ENCODE peak calls at places on chromosomes 4 and X, in ten cellular contexts. One of them, this sample, is unnamed.

GRCh38 chr4:105520819-105521790 is 31.3 kb upstream of the ARHGEF38 start:
- DNase-seq in Panc1: peak
- DNase-seq in sigmoid colon: no peak
- DNase-seq in H1: no peak
- DNase-seq in upper lobe of left lung: no peak
- DNase-seq in HCT116: peak
- DNase-seq in GM23338: peak
- DNase-seq in SK-N-SH: peak
- DNase-seq in K562: peak
- DNase-seq in suprapubic skin: no peak
- DNase-seq in this sample: no peak

GRCh38 chr4:81919238-81919637 is 447.5 kb upstream of the RASGEF1B start:
- DNase-seq in Panc1: no peak
- DNase-seq in sigmoid colon: no peak
- DNase-seq in H1: no peak
- DNase-seq in upper lobe of left lung: no peak
- DNase-seq in HCT116: peak
- DNase-seq in GM23338: peak
- DNase-seq in SK-N-SH: peak
- DNase-seq in K562: peak
- DNase-seq in suprapubic skin: no peak
- DNase-seq in this sample: no peak

GRCh38 chr4:24794111-24794860 is 1.1 kb upstream of the SOD3 start:
- DNase-seq in Panc1: no peak
- DNase-seq in sigmoid colon: peak
- DNase-seq in H1: no peak
- DNase-seq in upper lobe of left lung: no peak
- DNase-seq in HCT116: no peak
- DNase-seq in GM23338: no peak
- DNase-seq in SK-N-SH: no peak
- DNase-seq in K562: no peak
- DNase-seq in suprapubic skin: peak
- DNase-seq in this sample: no peak

GRCh38 chrX:68599256-68600152 is 48.0 kb upstream of the STARD8 start:
- DNase-seq in Panc1: no peak
- DNase-seq in sigmoid colon: no peak
- DNase-seq in H1: no peak
- DNase-seq in upper lobe of left lung: no peak
- DNase-seq in HCT116: no peak
- DNase-seq in GM23338: peak
- DNase-seq in SK-N-SH: peak
- DNase-seq in K562: peak
- DNase-seq in suprapubic skin: no peak
- DNase-seq in this sample: no peak

GRCh38 chrX:10619311-10620015 is 922 bp downstream of the MID1 start:
- DNase-seq in Panc1: no peak
- DNase-seq in sigmoid colon: no peak
- DNase-seq in H1: no peak
- DNase-seq in upper lobe of left lung: no peak
- DNase-seq in HCT116: no peak
- DNase-seq in GM23338: no peak
- DNase-seq in SK-N-SH: peak
- DNase-seq in K562: no peak
- DNase-seq in suprapubic skin: no peak
- DNase-seq in this sample: no peak

GRCh38 chrX:71650333-71650969 is 16.9 kb upstream of the LOC101059915 start:
- DNase-seq in Panc1: no peak
- DNase-seq in sigmoid colon: no peak
- DNase-seq in H1: no peak
- DNase-seq in upper lobe of left lung: no peak
- DNase-seq in HCT116: no peak
- DNase-seq in GM23338: no peak
- DNase-seq in SK-N-SH: no peak
- DNase-seq in K562: no peak
- DNase-seq in suprapubic skin: no peak
- DNase-seq in this sample: no peak

GRCh38 chrX:68822641-68823410 is 6.0 kb upstream of the EFNB1 start:
- DNase-seq in Panc1: no peak
- DNase-seq in sigmoid colon: no peak
- DNase-seq in H1: no peak
- DNase-seq in upper lobe of left lung: peak
- DNase-seq in HCT116: peak
- DNase-seq in GM23338: peak
- DNase-seq in SK-N-SH: peak
- DNase-seq in K562: peak
- DNase-seq in suprapubic skin: no peak
- DNase-seq in this sample: no peak

GRCh38 chrX:20362268-20363002 is 95.7 kb upstream of the RPS6KA3 start:
- DNase-seq in Panc1: no peak
- DNase-seq in sigmoid colon: no peak
- DNase-seq in H1: no peak
- DNase-seq in upper lobe of left lung: peak
- DNase-seq in HCT116: no peak
- DNase-seq in GM23338: no peak
- DNase-seq in SK-N-SH: no peak
- DNase-seq in K562: peak
- DNase-seq in suprapubic skin: no peak
- DNase-seq in this sample: no peak

GRCh38 chrX:69466546-69466945 is 37.6 kb upstream of the NALF2 start:
- DNase-seq in Panc1: no peak
- DNase-seq in sigmoid colon: no peak
- DNase-seq in H1: no peak
- DNase-seq in upper lobe of left lung: no peak
- DNase-seq in HCT116: no peak
- DNase-seq in GM23338: no peak
- DNase-seq in SK-N-SH: no peak
- DNase-seq in K562: no peak
- DNase-seq in suprapubic skin: no peak
- DNase-seq in this sample: no peak

GRCh38 chrX:275967-276587 is 5.1 kb upstream of the PLCXD1 start:
- DNase-seq in Panc1: no peak
- DNase-seq in sigmoid colon: peak
- DNase-seq in H1: no peak
- DNase-seq in upper lobe of left lung: peak
- DNase-seq in HCT116: peak
- DNase-seq in GM23338: peak
- DNase-seq in SK-N-SH: peak
- DNase-seq in K562: peak
- DNase-seq in suprapubic skin: peak
- DNase-seq in this sample: peak

GRCh38 chr4:125321709-125322362 is 7.1 kb downstream of the FAT4 start:
- DNase-seq in Panc1: no peak
- DNase-seq in sigmoid colon: no peak
- DNase-seq in H1: no peak
- DNase-seq in upper lobe of left lung: no peak
- DNase-seq in HCT116: no peak
- DNase-seq in GM23338: no peak
- DNase-seq in SK-N-SH: no peak
- DNase-seq in K562: no peak
- DNase-seq in suprapubic skin: no peak
- DNase-seq in this sample: no peak

GRCh38 chrX:70479970-70480659 is 35.5 kb downstream of the DLG3 start:
- DNase-seq in Panc1: no peak
- DNase-seq in sigmoid colon: no peak
- DNase-seq in H1: no peak
- DNase-seq in upper lobe of left lung: no peak
- DNase-seq in HCT116: no peak
- DNase-seq in GM23338: peak
- DNase-seq in SK-N-SH: no peak
- DNase-seq in K562: no peak
- DNase-seq in suprapubic skin: no peak
- DNase-seq in this sample: no peak

GRCh38 chr4:10831727-10832408 is 147.3 kb upstream of the CLNK start:
- DNase-seq in Panc1: no peak
- DNase-seq in sigmoid colon: no peak
- DNase-seq in H1: no peak
- DNase-seq in upper lobe of left lung: no peak
- DNase-seq in HCT116: no peak
- DNase-seq in GM23338: no peak
- DNase-seq in SK-N-SH: no peak
- DNase-seq in K562: no peak
- DNase-seq in suprapubic skin: no peak
- DNase-seq in this sample: no peak

GRCh38 chr4:30956891-30957290 is 236.7 kb downstream of the PCDH7 start:
- DNase-seq in Panc1: no peak
- DNase-seq in sigmoid colon: no peak
- DNase-seq in H1: no peak
- DNase-seq in upper lobe of left lung: no peak
- DNase-seq in HCT116: no peak
- DNase-seq in GM23338: no peak
- DNase-seq in SK-N-SH: no peak
- DNase-seq in K562: no peak
- DNase-seq in suprapubic skin: no peak
- DNase-seq in this sample: no peak

DNA sequence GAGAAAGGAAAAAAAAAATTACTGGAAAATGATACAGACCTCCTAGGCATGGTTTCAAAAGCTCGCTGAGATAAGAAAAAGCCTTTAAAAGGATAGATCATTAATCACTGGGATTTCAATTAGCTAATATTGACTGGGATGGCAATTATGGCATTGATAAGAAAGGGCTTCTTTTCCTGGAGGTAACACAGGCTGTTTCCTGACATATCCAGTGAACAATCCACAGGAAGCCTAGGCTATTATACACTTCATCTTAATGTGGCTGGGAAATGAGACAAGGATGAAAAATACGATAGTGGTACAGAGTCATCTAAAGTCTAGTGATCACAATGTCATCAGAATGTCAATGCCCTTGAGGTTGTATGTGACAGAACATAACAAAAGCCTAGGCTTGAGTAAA is 1579.3 kb downstream of the C4orf33 start:
- DNase-seq in Panc1: no peak
- DNase-seq in sigmoid colon: no peak
- DNase-seq in H1: no peak
- DNase-seq in upper lobe of left lung: no peak
- DNase-seq in HCT116: no peak
- DNase-seq in GM23338: no peak
- DNase-seq in SK-N-SH: peak
- DNase-seq in K562: no peak
- DNase-seq in suprapubic skin: no peak
- DNase-seq in this sample: no peak
- TF ChIP-seq POLR2AphosphoS5 in Panc1: no peak
- TF ChIP-seq POLR2AphosphoS5 in sigmoid colon: no peak
- TF ChIP-seq POLR2AphosphoS5 in H1: no peak
- TF ChIP-seq POLR2AphosphoS5 in upper lobe of left lung: no peak
- TF ChIP-seq POLR2AphosphoS5 in HCT116: no peak
- TF ChIP-seq POLR2AphosphoS5 in GM23338: no peak
- TF ChIP-seq POLR2AphosphoS5 in SK-N-SH: no peak
- TF ChIP-seq POLR2AphosphoS5 in K562: no peak
- TF ChIP-seq POLR2AphosphoS5 in suprapubic skin: no peak
- TF ChIP-seq POLR2AphosphoS5 in this sample: no peak

GRCh38 chr4:45661893-45662292 is 462.0 kb downstream of the GABRG1 start:
- DNase-seq in Panc1: no peak
- DNase-seq in sigmoid colon: no peak
- DNase-seq in H1: no peak
- DNase-seq in upper lobe of left lung: no peak
- DNase-seq in HCT116: no peak
- DNase-seq in GM23338: no peak
- DNase-seq in SK-N-SH: no peak
- DNase-seq in K562: no peak
- DNase-seq in suprapubic skin: no peak
- DNase-seq in this sample: no peak
- TF ChIP-seq CTCF in Panc1: no peak
- TF ChIP-seq CTCF in sigmoid colon: no peak
- TF ChIP-seq CTCF in H1: no peak
- TF ChIP-seq CTCF in upper lobe of left lung: no peak
- TF ChIP-seq CTCF in HCT116: no peak
- TF ChIP-seq CTCF in GM23338: no peak
- TF ChIP-seq CTCF in SK-N-SH: no peak
- TF ChIP-seq CTCF in K562: no peak
- TF ChIP-seq CTCF in suprapubic skin: no peak
- TF ChIP-seq CTCF in this sample: no peak

GRCh38 chr4:15586046-15586445 is 69.1 kb downstream of the FBXL5 start:
- DNase-seq in Panc1: no peak
- DNase-seq in sigmoid colon: no peak
- DNase-seq in H1: no peak
- DNase-seq in upper lobe of left lung: no peak
- DNase-seq in HCT116: no peak
- DNase-seq in GM23338: no peak
- DNase-seq in SK-N-SH: no peak
- DNase-seq in K562: no peak
- DNase-seq in suprapubic skin: no peak
- DNase-seq in this sample: no peak

GRCh38 chr4:15592799-15593198 is 62.4 kb downstream of the FBXL5 start:
- DNase-seq in Panc1: no peak
- DNase-seq in sigmoid colon: no peak
- DNase-seq in H1: no peak
- DNase-seq in upper lobe of left lung: no peak
- DNase-seq in HCT116: no peak
- DNase-seq in GM23338: no peak
- DNase-seq in SK-N-SH: no peak
- DNase-seq in K562: no peak
- DNase-seq in suprapubic skin: no peak
- DNase-seq in this sample: no peak

GRCh38 chr4:15584785-15585184 is 70.4 kb downstream of the FBXL5 start:
- DNase-seq in Panc1: no peak
- DNase-seq in sigmoid colon: no peak
- DNase-seq in H1: no peak
- DNase-seq in upper lobe of left lung: no peak
- DNase-seq in HCT116: no peak
- DNase-seq in GM23338: no peak
- DNase-seq in SK-N-SH: no peak
- DNase-seq in K562: no peak
- DNase-seq in suprapubic skin: no peak
- DNase-seq in this sample: no peak

GRCh38 chr4:15585331-15585730 is 69.8 kb downstream of the FBXL5 start:
- DNase-seq in Panc1: no peak
- DNase-seq in sigmoid colon: no peak
- DNase-seq in H1: no peak
- DNase-seq in upper lobe of left lung: no peak
- DNase-seq in HCT116: no peak
- DNase-seq in GM23338: no peak
- DNase-seq in SK-N-SH: no peak
- DNase-seq in K562: no peak
- DNase-seq in suprapubic skin: no peak
- DNase-seq in this sample: no peak

DNA sequence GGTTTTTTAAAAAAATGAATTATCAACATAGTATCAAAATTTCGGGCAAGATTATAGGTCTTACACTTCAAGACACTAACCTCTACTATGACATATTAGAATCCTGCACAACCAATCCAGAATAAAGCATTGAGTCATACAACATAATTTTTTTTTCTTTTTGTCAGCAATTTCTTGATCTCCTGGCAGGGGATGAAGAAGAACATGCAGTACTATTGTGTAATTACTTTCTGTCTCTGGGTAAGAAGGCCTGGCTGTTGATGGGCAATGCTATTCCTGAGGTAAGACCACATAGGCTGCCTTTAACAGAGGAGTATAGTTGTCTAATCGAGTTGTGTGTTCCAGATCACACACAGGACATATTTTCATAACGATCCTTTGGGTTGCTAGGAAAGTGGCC is 67.5 kb downstream of the FBXL5 start:
- DNase-seq in Panc1: no peak
- DNase-seq in sigmoid colon: no peak
- DNase-seq in H1: no peak
- DNase-seq in upper lobe of left lung: no peak
- DNase-seq in HCT116: no peak
- DNase-seq in GM23338: no peak
- DNase-seq in SK-N-SH: no peak
- DNase-seq in K562: no peak
- DNase-seq in suprapubic skin: no peak
- DNase-seq in this sample: no peak
- TF ChIP-seq POLR2AphosphoS5 in Panc1: no peak
- TF ChIP-seq POLR2AphosphoS5 in sigmoid colon: peak
- TF ChIP-seq POLR2AphosphoS5 in H1: no peak
- TF ChIP-seq POLR2AphosphoS5 in upper lobe of left lung: no peak
- TF ChIP-seq POLR2AphosphoS5 in HCT116: no peak
- TF ChIP-seq POLR2AphosphoS5 in GM23338: no peak
- TF ChIP-seq POLR2AphosphoS5 in SK-N-SH: no peak
- TF ChIP-seq POLR2AphosphoS5 in K562: no peak
- TF ChIP-seq POLR2AphosphoS5 in suprapubic skin: no peak
- TF ChIP-seq POLR2AphosphoS5 in this sample: no peak

GRCh38 chr4:54683616-54684346 is 26.0 kb downstream of the KIT start:
- DNase-seq in Panc1: peak
- DNase-seq in sigmoid colon: no peak
- DNase-seq in H1: no peak
- DNase-seq in upper lobe of left lung: peak
- DNase-seq in HCT116: peak
- DNase-seq in GM23338: peak
- DNase-seq in SK-N-SH: no peak
- DNase-seq in K562: peak
- DNase-seq in suprapubic skin: no peak
- DNase-seq in this sample: no peak
- TF ChIP-seq CTCF in Panc1: peak
- TF ChIP-seq CTCF in sigmoid colon: no peak
- TF ChIP-seq CTCF in H1: peak
- TF ChIP-seq CTCF in upper lobe of left lung: no peak
- TF ChIP-seq CTCF in HCT116: peak
- TF ChIP-seq CTCF in GM23338: peak
- TF ChIP-seq CTCF in SK-N-SH: peak
- TF ChIP-seq CTCF in K562: peak
- TF ChIP-seq CTCF in suprapubic skin: peak
- TF ChIP-seq CTCF in this sample: no peak